ENCODE peak calls at places on chromosome X, in four cellular contexts. L is pancreas, R is mesendoderm, Q is brain microvascular endothelial cell. E is an unnamed sample. For H3K27me3, the result is how much of the 10 kb centered on the place peaks cover.

GRCh38 chrX:14616876-14617275 is 87.5 kb downstream of the GLRA2 start:
- DNase-seq in L (no peak), Q (peak), R (peak), E (no peak)

GRCh38 chrX:31423575-31424284 is 351.9 kb upstream of the FTHL17 start:
- DNase-seq in Q (peak), R (peak), L (no peak), E (peak)

GRCh38 chrX:23779025-23779424 is 3.9 kb upstream of the SAT1 start:
- DNase-seq in Q (peak), L (no peak), R (no peak), E (peak)

GRCh38 chrX:56798866-56799864 is 70.1 kb downstream of the NBDY start:
- DNase-seq in R (peak), L (no peak), Q (no peak), E (no peak)

GRCh38 chrX:13487731-13488505 is 81.5 kb upstream of the EGFL6 start:
- DNase-seq in Q (peak), R (peak), L (no peak), E (peak)

GRCh38 chrX:95536111-95536510 is 1148.5 kb upstream of the DIAPH2 start:
- DNase-seq in L (no peak), R (no peak), Q (no peak), E (no peak)

GRCh38 chrX:106415276-106415895 is 196.4 kb upstream of the RADX start:
- DNase-seq in L (no peak), R (peak), Q (peak), E (no peak)

GRCh38 chrX:29530520-29530919 is 684.8 kb upstream of the MAGEB2 start:
- DNase-seq in R (no peak), Q (peak), L (no peak), E (no peak)

GRCh38 chrX:119887721-119888425 is 7.8 kb upstream of the AKAP14 start:
- DNase-seq in Q (peak), L (peak), R (peak), E (peak)

GRCh38 chrX:139933904-139934303 is 1.1 kb upstream of the ATP11C start:
- DNase-seq in Q (no peak), L (no peak), R (no peak), E (no peak)

GRCh38 chrX:69538321-69538876 is 34.3 kb downstream of the NALF2 start:
- DNase-seq in L (peak), Q (peak), R (peak), E (peak)

GRCh38 chrX:139495324-139495723 is 35.2 kb upstream of the F9 start:
- DNase-seq in L (no peak), Q (no peak), R (peak), E (no peak)

GRCh38 chrX:100410083-100410590 is at the start of gene PCDH19:
- DNase-seq in R (peak), Q (peak), L (peak), E (peak)

GRCh38 chrX:153381684-153382532 is 19.2 kb downstream of the PNMA6E start:
- DNase-seq in R (peak), Q (peak), L (peak), E (peak)

GRCh38 chrX:2889045-2889605 is 40.0 kb downstream of the ARSD start:
- DNase-seq in L (no peak), R (no peak), Q (no peak), E (no peak)

GRCh38 chrX:155995476-155995875 is 2.0 kb upstream of the IL9R start:
- DNase-seq in Q (no peak), L (no peak), R (no peak), E (no peak)
- H3K27me3 ChIP-seq in Q (under half), L (under half), R (under half), E (under half)

DNA sequence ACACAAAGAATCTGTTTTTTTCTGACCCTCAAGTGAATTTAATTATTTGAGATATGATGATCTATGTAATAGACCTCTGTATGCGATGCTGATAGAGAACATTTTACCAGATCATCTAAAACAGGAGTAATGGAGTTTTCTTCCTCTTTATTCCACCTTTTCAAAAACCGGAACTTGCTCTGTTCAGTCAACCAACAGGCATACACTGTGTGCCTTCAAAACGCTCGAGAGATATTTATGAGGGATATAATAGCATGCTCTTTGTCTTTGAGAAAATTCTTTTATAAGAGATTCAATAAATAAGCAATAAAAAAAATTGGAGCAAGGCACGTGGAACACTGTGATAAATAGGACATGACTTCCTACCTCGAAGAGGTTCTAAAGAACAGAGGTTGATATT is 2.0 kb downstream of the NYX start:
- DNase-seq in Q (no peak), R (no peak), L (no peak), E (no peak)
- H3K4me3 ChIP-seq in Q (no peak), R (no peak), L (no peak), E (no peak)

DNA sequence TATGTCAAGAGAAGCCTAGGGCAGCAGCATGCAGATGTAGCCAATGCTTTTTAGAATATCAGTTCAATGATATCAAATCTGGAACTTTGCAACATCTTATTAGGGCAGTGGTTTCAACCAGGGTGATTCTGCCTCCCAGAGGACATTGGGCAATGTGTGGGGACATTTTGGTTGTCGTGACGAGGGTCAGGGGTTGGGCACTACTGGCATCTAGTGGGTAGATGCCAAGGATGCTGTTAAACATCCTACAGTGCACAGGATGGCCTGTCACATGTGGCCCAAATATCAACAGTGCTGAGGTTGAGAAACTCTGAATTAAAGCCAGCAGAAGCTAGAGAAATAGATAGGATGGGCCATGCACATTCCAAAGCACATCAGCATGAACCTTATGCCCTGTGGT is 152.3 kb downstream of the AMELX start:
- DNase-seq in Q (no peak), L (no peak), R (no peak), E (no peak)
- H3K27me3 ChIP-seq in Q (under half), L (under half), R (under half), E (under half)

GRCh38 chrX:25012793-25013592 is 2.8 kb downstream of the ARX start:
- DNase-seq in Q (no peak), L (no peak), R (no peak), E (no peak)
- H3K4me3 ChIP-seq in Q (no peak), L (peak), R (no peak), E (peak)

GRCh38 chrX:26845051-26845450 is 618.1 kb downstream of the PPP4R3C start:
- DNase-seq in R (no peak), L (no peak), Q (peak), E (peak)
- H3K27me3 ChIP-seq in R (under half), L (under half), Q (under half), E (under half)

DNA sequence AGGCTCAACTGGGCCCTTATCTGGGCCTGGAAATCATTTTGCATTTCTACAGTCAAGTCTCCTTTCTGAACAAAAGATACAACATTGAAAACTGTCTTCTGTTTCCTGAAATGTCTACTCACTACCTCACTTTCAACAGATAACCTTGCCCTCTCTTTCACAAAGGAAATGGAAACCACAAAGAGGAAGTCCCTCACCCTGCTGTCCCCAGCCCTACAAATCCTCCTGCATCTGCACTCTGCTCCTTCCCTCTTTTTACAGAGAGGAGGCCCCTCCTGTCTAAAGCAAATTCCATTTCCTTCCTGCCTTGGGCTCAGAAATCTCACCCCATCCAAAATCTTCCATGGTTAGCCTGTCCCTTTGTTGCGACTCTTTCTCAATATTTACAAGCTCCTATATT is 24.8 kb upstream of the CYBB start:
- DNase-seq in L (no peak), Q (no peak), R (no peak), E (no peak)
- H3K4me3 ChIP-seq in L (no peak), Q (no peak), R (no peak), E (no peak)

DNA sequence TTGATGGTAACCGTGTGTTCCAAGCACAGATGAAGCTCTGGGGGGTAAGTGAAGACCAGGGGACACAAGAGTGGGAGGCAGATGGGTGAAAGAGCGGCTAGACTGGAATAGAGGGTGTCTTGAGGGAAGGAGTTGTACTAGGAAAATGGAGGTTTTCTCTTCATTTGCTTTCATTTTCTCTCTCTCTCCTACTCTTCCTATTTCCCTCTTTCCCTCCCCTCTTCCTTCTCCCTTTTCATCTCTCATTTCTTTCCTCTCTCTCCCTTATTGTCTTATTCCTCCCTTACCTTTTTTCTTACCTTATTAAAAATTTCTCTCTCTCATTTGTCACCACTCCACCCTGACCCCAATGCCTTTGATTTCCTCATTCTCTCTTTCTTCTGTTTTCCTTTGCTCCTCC is 3.0 kb downstream of the ITGB1BP2 start:
- DNase-seq in Q (no peak), R (no peak), L (no peak), E (no peak)
- H3K27me3 ChIP-seq in Q (under half), R (under half), L (under half), E (under half)

GRCh38 chrX:637660-638481 is 7.3 kb downstream of the SHOX start:
- DNase-seq in Q (no peak), R (no peak), L (no peak), E (no peak)
- H3K4me3 ChIP-seq in Q (no peak), R (no peak), L (no peak), E (no peak)

DNA sequence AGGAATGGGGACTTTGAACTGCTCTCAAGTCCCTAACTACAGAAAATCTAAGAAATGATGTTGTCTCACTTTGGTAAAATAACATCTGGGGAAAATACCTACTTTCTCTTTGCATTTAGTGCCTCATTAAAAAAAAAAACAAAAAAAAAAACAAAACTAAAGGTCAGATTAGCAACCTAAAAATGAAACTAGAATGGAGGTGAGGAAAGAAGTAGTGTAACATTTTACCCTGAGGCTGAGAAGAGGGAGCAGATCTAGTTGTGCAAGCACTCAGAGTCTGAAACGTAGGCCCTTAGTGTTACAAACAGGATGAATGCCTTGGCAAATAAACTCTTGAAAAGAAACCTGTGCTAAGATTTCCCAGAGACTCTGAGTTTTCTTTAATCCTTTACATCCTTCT is 56.0 kb downstream of the VGLL1 start:
- DNase-seq in Q (no peak), L (no peak), R (no peak), E (no peak)
- H3K27me3 ChIP-seq in Q (under half), L (under half), R (under half), E (under half)

DNA sequence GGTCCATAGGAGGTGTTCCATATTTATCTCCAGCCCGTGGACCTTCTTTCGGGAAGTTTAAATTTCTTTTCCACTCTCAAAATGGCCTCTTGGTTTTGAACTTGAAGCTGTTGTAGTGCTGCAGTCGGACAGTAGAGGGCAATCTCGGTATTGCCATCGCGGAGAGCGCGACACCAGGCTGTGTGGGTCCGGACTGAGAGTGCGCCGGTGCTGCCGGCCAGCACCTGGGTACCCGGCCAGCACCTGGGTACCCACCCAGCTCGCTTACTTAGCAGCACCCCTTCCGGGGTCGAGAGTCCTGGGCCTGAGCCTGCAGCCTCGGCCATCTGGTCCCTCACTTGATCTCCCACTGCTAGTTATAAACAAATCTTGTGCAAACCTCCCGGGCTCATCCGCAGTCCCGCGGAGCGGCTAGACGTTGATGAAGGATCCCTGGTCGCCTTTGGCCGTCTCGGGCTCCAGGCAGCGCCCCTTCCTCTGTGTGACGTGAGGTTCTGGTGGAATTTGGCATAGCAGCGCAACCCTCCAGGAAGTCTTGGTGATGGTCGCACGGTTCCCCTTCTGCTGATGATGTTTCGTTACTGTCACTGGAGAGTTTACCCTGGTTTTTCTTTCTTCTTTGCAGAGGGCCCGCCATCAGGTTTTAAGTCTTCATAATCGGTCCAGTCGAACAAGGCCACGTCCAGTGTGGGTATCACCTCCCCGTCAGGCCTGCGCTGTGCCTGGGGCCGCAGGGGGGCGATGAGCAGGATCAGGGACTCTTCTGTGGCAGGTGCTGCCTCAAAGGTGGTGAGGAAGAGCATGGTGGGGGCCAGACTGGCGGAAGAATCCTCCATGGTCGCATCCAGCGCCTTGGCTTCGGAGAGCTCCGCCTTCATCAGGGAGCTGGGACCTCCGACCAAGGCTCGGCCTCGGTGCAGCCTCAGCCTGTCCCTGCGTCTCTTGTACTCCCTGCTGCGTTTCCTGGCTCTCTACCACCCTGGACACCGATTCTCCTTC is 17.8 kb downstream of the FAM9A start:
- DNase-seq in Q (no peak), L (peak), R (peak), E (no peak)
- H3K4me3 ChIP-seq in Q (peak), L (no peak), R (no peak), E (no peak)